ENCODE peak calls at places on chromosomes 11 and 22, in nine cellular contexts. K is GM23338, O is HFFc6, R is BJ, A is GM13976, Z is adrenal gland, P is K562, L is tibial nerve, Q is tibial artery. B is an unnamed sample.
A peak's percentile ranks its signal among the peaks of the same experiment; 100 is the strongest.

GRCh38 chr11:13663631-13664071 is 4.8 kb upstream of the FAR1 start:
- DNase-seq in K (no peak), O (peak; percentile 41), R (no peak), A (no peak), Z (no peak), P (no peak), L (no peak), Q (no peak), B (no peak)

GRCh38 chr11:17410606-17411379 is 22.3 kb upstream of the KCNJ11 start:
- DNase-seq in K (no peak), O (no peak), R (no peak), A (no peak), Z (peak; percentile 31), P (no peak), L (no peak), Q (no peak), B (no peak)

GRCh38 chr11:122046846-122047245 is 69.2 kb downstream of the BLID start:
- DNase-seq in K (no peak), O (peak; percentile 62), R (no peak), A (no peak), Z (no peak), P (no peak), L (no peak), Q (no peak), B (no peak)

GRCh38 chr11:10026514-10026913 is 267.5 kb downstream of the SBF2 start:
- DNase-seq in K (no peak), O (peak; percentile 31), R (no peak), A (no peak), Z (no peak), P (no peak), L (no peak), Q (no peak), B (no peak)

GRCh38 chr22:50531546-50532352 is 1.9 kb upstream of the TYMP start:
- DNase-seq in K (peak; percentile 76), O (peak; percentile 52), R (no peak), A (peak; percentile 77), Z (peak; percentile 65), P (no peak), L (peak; percentile 63), Q (peak; percentile 81), B (peak; percentile 41)

GRCh38 chr11:8988329-8989234 is 15.2 kb downstream of the NRIP3 start:
- DNase-seq in K (no peak), O (peak; percentile 72), R (peak; percentile 5), A (no peak), Z (no peak), P (peak; percentile 81), L (no peak), Q (no peak), B (no peak)

GRCh38 chr11:134358853-134359490 is 27.2 kb downstream of the GLB1L2 start:
- DNase-seq in K (no peak), O (no peak), R (no peak), A (no peak), Z (peak; percentile 8), P (no peak), L (no peak), Q (no peak), B (no peak)

GRCh38 chr11:12517741-12518140 is 140.4 kb downstream of the PARVA start:
- DNase-seq in K (no peak), O (no peak), R (no peak), A (no peak), Z (no peak), P (no peak), L (no peak), Q (no peak), B (no peak)

GRCh38 chr11:120991830-120992686 is 31.8 kb upstream of the TBCEL start:
- DNase-seq in K (no peak), O (no peak), R (no peak), A (no peak), Z (no peak), P (no peak), L (no peak), Q (no peak), B (no peak)

GRCh38 chr11:120294096-120294495 is 31.0 kb upstream of the TLCD5 start:
- DNase-seq in K (no peak), O (no peak), R (no peak), A (no peak), Z (no peak), P (no peak), L (no peak), Q (no peak), B (no peak)

GRCh38 chr11:68002943-68003845 is 703 bp downstream of the UNC93B1 start:
- DNase-seq in K (peak; percentile 70), O (no peak), R (no peak), A (peak; percentile 74), Z (peak; percentile 25), P (peak; percentile 64), L (no peak), Q (no peak), B (no peak)

GRCh38 chr22:50201191-50202129 is 649 bp downstream of the SELENOO start:
- DNase-seq in K (peak; percentile 52), O (no peak), R (no peak), A (no peak), Z (no peak), P (peak; percentile 46), L (no peak), Q (no peak), B (no peak)

GRCh38 chr11:19332476-19332875 is 91.7 kb upstream of the E2F8 start:
- DNase-seq in K (no peak), O (no peak), R (no peak), A (peak; percentile 44), Z (no peak), P (no peak), L (no peak), Q (no peak), B (no peak)

DNA sequence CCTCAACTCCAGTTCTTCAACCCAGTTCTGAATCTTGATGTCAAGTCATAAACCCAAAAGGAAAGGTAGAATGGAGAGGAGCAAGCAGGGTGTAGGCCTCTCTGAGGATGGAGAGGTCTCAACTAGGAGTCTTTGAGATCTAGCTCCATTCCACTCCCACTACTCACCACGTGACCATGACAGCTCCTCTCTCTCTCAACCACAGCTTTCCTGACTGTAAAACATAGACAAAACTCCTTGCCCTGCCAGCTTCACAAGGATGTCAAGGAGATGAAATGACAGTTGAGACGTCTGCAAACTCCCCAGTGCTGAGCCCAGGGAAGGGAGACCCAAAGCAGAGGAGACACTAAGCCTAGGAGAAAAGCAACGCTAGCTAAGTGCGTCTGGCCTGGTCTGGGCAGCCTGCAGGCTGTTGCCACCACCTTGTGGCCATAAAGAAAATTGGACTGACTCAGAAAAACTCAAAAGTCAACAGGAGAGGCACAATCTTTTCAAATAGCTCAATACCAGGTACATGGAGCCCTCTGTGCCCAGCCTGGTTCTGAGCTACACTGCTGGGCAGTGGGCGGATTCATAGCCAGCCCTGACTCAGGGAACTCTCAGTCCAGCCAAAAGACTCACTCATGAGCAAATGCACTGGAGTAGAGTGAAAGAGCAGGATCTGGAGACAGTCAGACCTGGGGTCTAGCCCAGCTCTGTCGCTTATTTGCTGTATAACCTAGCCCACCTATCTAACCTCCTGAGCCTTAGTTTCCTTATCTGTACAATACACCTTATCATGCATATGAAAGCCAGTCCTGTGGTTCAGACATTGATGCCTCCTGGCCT is 3.4 kb downstream of the CLPB start:
- DNase-seq in K (peak; percentile 77), O (peak; percentile 41), R (no peak), A (peak; percentile 73), Z (peak; percentile 41), P (peak; percentile 57), L (no peak), Q (no peak), B (no peak)
- TF ChIP-seq CTCF in K (peak; percentile 77), O (peak; percentile 88), R (peak; percentile 85), A (peak; percentile 74), Z (peak; percentile 83), P (peak; percentile 93), L (peak; percentile 53), Q (peak; percentile 74), B (peak; percentile 83)

DNA sequence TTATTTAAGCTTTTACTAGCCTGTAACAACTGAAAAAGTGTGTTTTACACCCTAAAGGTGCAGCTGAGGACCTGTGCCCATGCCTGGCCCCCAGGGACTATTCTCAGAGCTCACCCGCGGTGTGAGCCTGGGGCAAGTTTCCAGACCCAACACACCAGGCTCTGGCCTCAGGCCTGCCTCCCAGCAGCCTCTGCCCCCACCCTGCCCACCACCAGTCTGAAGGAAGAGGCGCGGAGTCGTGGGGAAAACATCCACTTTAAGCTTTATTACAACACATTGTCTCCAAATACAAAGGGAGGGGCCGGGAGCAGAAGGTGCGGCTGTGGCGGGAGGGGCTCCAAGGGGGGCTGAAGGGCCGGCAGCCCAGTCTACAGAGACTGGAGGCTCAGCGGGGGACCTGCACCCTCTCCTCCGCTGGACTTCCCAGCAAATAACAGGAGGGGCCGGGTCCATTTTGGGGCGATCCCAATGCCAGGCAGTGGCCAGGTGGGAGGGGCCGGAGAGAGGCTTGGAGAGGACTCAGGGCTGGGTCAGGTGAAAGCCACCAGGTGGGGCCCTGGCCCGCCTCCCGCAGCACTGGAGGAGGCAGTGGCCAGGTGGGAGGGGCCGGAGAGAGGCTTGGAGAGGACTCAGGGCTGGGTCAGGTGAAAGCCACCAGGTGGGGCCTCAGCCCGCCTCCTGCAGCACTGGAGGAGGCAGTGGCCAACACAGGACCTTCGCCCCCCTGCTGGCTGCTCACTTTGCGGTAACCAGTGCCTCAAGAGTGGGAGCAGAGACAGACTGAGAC is 18.1 kb downstream of the DUSP8 start:
- DNase-seq in K (peak; percentile 82), O (no peak), R (no peak), A (no peak), Z (no peak), P (no peak), L (no peak), Q (peak; percentile 19), B (no peak)
- TF ChIP-seq CTCF in K (peak; percentile 13), O (peak; percentile 14), R (no peak), A (no peak), Z (no peak), P (no peak), L (no peak), Q (no peak), B (no peak)

DNA sequence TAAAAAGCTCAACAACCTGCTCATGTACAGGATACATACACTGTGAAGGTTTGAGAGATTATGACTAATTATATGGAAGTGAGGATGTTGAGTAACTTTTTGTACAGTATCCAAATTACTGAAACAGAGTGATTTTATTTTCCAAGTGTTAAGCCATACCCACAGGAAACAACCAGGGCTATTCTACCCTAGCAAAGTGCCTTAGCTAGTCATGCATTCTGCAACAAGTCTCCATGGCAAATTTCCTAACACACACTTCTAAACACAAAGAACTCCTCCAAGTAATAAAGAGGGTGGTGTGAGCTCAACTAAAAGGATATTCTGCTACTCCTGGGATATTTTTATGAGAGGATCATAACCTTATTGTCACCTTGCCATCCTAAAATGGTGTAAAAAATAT is 4.4 kb downstream of the LGR4 start:
- DNase-seq in K (no peak), O (peak; percentile 84), R (peak; percentile 51), A (no peak), Z (no peak), P (no peak), L (no peak), Q (no peak), B (no peak)
- TF ChIP-seq CTCF in K (no peak), O (no peak), R (no peak), A (no peak), Z (no peak), P (no peak), L (no peak), Q (no peak), B (no peak)

DNA sequence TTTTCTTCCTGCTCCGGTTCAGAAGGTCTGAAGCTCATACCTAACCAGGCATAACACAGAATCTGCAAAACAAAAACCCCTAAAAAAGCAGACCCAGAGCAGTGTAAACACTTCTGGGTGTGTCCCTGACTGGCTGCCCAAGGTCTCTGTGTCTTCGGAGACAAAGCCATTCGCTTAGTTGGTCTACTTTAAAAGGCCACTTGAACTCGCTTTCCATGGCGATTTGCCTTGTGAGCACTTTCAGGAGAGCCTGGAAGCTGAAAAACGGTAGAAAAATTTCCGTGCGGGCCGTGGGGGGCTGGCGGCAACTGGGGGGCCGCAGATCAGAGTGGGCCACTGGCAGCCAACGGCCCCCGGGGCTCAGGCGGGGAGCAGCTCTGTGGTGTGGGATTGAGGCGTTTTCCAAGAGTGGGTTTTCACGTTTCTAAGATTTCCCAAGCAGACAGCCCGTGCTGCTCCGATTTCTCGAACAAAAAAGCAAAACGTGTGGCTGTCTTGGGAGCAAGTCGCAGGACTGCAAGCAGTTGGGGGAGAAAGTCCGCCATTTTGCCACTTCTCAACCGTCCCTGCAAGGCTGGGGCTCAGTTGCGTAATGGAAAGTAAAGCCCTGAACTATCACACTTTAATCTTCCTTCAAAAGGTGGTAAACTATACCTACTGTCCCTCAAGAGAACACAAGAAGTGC is 661 bp upstream of the MALAT1 start:
- DNase-seq in K (peak; percentile 72), O (no peak), R (no peak), A (no peak), Z (peak; percentile 69), P (no peak), L (no peak), Q (peak; percentile 60), B (peak; percentile 31)
- TF ChIP-seq CTCF in K (no peak), O (no peak), R (no peak), A (no peak), Z (no peak), P (no peak), L (no peak), Q (no peak), B (no peak)